ENCODE peak calls at places on chromosomes 2 and 18, in eight cellular contexts. One of them, this sample, is unnamed.
A peak's percentile ranks its signal among the peaks of the same experiment; 100 is the strongest.

GRCh38 chr2:99507964-99508818 is 18.4 kb upstream of the REV1 start:
- DNase-seq in hepatocyte: peak; percentile 18
- DNase-seq in WTC11: no peak
- DNase-seq in WERI-Rb-1: no peak
- DNase-seq in prostate gland: no peak
- DNase-seq in body of pancreas: no peak
- DNase-seq in SK-N-SH: peak; percentile 30
- DNase-seq in right atrium auricular region: no peak
- DNase-seq in this sample: no peak

GRCh38 chr18:43936176-43936575 is 658.9 kb upstream of the SYT4 start:
- DNase-seq in WTC11: no peak
- DNase-seq in hepatocyte: no peak
- DNase-seq in WERI-Rb-1: no peak
- DNase-seq in SK-N-SH: no peak
- DNase-seq in right atrium auricular region: no peak
- DNase-seq in prostate gland: no peak
- DNase-seq in body of pancreas: no peak
- DNase-seq in this sample: no peak

GRCh38 chr2:42293019-42293418 is 68.0 kb downstream of the COX7A2L start:
- DNase-seq in SK-N-SH: no peak
- DNase-seq in body of pancreas: no peak
- DNase-seq in WTC11: no peak
- DNase-seq in right atrium auricular region: no peak
- DNase-seq in WERI-Rb-1: no peak
- DNase-seq in prostate gland: no peak
- DNase-seq in hepatocyte: no peak
- DNase-seq in this sample: no peak

GRCh38 chr2:153169567-153169966 is 309.0 kb downstream of the RPRM start:
- DNase-seq in WTC11: no peak
- DNase-seq in prostate gland: no peak
- DNase-seq in SK-N-SH: no peak
- DNase-seq in WERI-Rb-1: no peak
- DNase-seq in right atrium auricular region: no peak
- DNase-seq in body of pancreas: no peak
- DNase-seq in hepatocyte: no peak
- DNase-seq in this sample: no peak

GRCh38 chr2:82641781-82642180 is 1817.3 kb downstream of the SUCLG1 start:
- DNase-seq in body of pancreas: no peak
- DNase-seq in hepatocyte: no peak
- DNase-seq in right atrium auricular region: no peak
- DNase-seq in SK-N-SH: no peak
- DNase-seq in WTC11: no peak
- DNase-seq in prostate gland: no peak
- DNase-seq in WERI-Rb-1: no peak
- DNase-seq in this sample: no peak

GRCh38 chr2:63863707-63864106 is 22.0 kb downstream of the UGP2 start:
- DNase-seq in body of pancreas: no peak
- DNase-seq in SK-N-SH: no peak
- DNase-seq in WERI-Rb-1: no peak
- DNase-seq in prostate gland: no peak
- DNase-seq in right atrium auricular region: no peak
- DNase-seq in hepatocyte: no peak
- DNase-seq in WTC11: no peak
- DNase-seq in this sample: no peak

GRCh38 chr2:117801826-117802225 is 12.7 kb upstream of the DDX18 start:
- DNase-seq in right atrium auricular region: no peak
- DNase-seq in SK-N-SH: no peak
- DNase-seq in prostate gland: no peak
- DNase-seq in WERI-Rb-1: no peak
- DNase-seq in body of pancreas: no peak
- DNase-seq in WTC11: no peak
- DNase-seq in hepatocyte: no peak
- DNase-seq in this sample: no peak

GRCh38 chr18:48006415-48007175 is 76.1 kb upstream of the SMAD2 start:
- DNase-seq in hepatocyte: no peak
- DNase-seq in right atrium auricular region: no peak
- DNase-seq in body of pancreas: no peak
- DNase-seq in WERI-Rb-1: no peak
- DNase-seq in prostate gland: no peak
- DNase-seq in WTC11: no peak
- DNase-seq in SK-N-SH: no peak
- DNase-seq in this sample: no peak

GRCh38 chr18:7856733-7857132 is 289.6 kb downstream of the PTPRM start:
- DNase-seq in body of pancreas: no peak
- DNase-seq in SK-N-SH: no peak
- DNase-seq in WTC11: no peak
- DNase-seq in right atrium auricular region: no peak
- DNase-seq in prostate gland: no peak
- DNase-seq in hepatocyte: peak; percentile 19
- DNase-seq in WERI-Rb-1: no peak
- DNase-seq in this sample: no peak

GRCh38 chr2:101473581-101473910 is 1.4 kb downstream of the RFX8 start:
- DNase-seq in SK-N-SH: no peak
- DNase-seq in hepatocyte: no peak
- DNase-seq in WERI-Rb-1: no peak
- DNase-seq in body of pancreas: no peak
- DNase-seq in right atrium auricular region: no peak
- DNase-seq in prostate gland: no peak
- DNase-seq in WTC11: no peak
- DNase-seq in this sample: no peak

GRCh38 chr2:72004976-72005375 is 142.7 kb downstream of the CYP26B1 start:
- DNase-seq in prostate gland: no peak
- DNase-seq in right atrium auricular region: peak; percentile 38
- DNase-seq in hepatocyte: peak; percentile 1
- DNase-seq in body of pancreas: no peak
- DNase-seq in WTC11: no peak
- DNase-seq in WERI-Rb-1: no peak
- DNase-seq in SK-N-SH: no peak
- DNase-seq in this sample: peak; percentile 36

GRCh38 chr2:72008608-72009007 is 139.1 kb downstream of the CYP26B1 start:
- DNase-seq in prostate gland: no peak
- DNase-seq in WTC11: no peak
- DNase-seq in right atrium auricular region: peak; percentile 44
- DNase-seq in SK-N-SH: no peak
- DNase-seq in WERI-Rb-1: no peak
- DNase-seq in hepatocyte: no peak
- DNase-seq in body of pancreas: no peak
- DNase-seq in this sample: peak; percentile 29

GRCh38 chr2:72007402-72007801 is 140.3 kb downstream of the CYP26B1 start:
- DNase-seq in SK-N-SH: no peak
- DNase-seq in WTC11: no peak
- DNase-seq in body of pancreas: no peak
- DNase-seq in WERI-Rb-1: no peak
- DNase-seq in hepatocyte: peak; percentile 1
- DNase-seq in prostate gland: peak; percentile 2
- DNase-seq in right atrium auricular region: peak; percentile 13
- DNase-seq in this sample: peak; percentile 76

GRCh38 chr2:72004201-72004915 is 143.3 kb downstream of the CYP26B1 start:
- DNase-seq in WTC11: no peak
- DNase-seq in right atrium auricular region: peak; percentile 13
- DNase-seq in WERI-Rb-1: no peak
- DNase-seq in prostate gland: no peak
- DNase-seq in body of pancreas: no peak
- DNase-seq in hepatocyte: no peak
- DNase-seq in SK-N-SH: no peak
- DNase-seq in this sample: peak; percentile 17

GRCh38 chr2:72006188-72006736 is 141.4 kb downstream of the CYP26B1 start:
- DNase-seq in body of pancreas: no peak
- DNase-seq in WERI-Rb-1: no peak
- DNase-seq in hepatocyte: peak; percentile 1
- DNase-seq in SK-N-SH: no peak
- DNase-seq in prostate gland: no peak
- DNase-seq in WTC11: no peak
- DNase-seq in right atrium auricular region: no peak
- DNase-seq in this sample: peak; percentile 47
- TF ChIP-seq CTCF in body of pancreas: no peak
- TF ChIP-seq CTCF in WERI-Rb-1: no peak
- TF ChIP-seq CTCF in hepatocyte: no peak
- TF ChIP-seq CTCF in SK-N-SH: no peak
- TF ChIP-seq CTCF in prostate gland: no peak
- TF ChIP-seq CTCF in WTC11: no peak
- TF ChIP-seq CTCF in right atrium auricular region: no peak
- TF ChIP-seq CTCF in this sample: no peak

DNA sequence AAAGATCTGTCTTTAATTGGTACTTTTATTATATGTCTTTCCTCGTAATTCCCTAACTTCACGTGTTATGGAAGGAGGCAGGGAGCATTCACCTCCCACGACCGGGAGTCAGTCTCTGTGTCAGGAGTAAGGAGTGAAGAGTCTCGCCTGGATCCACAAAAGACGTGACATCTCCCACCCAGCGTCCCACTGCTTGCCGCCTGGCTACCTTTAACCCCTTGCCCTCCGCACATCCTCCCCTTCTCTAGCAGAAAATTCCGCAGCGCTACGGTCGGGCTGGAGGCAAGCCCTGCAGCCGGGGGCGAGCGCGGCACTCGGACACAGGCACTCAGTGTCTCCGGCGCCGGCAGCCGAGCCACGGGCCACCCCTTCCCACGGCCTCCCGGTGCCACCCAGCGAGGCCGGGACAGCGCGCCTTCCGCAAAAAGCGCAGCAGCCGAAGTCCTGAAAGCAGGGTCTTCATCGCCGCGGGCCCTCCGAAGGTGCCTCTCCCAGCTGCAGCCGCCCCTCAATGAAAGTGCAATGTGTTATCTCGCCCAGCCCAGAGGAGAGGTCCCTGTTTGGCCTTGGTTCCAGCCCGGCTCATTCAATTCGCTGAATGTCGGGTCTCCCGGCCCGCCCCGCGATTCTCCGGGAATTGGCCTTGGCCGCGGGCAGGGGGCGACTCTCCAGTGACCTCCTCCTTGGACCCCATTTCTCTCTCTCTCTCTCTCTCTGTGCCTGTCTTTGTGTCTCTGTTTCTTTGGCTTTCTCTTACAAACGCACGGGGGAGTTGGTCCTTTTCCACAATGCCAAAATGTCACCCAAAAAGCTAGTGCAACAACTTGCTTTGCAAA is 1.2 kb downstream of the DLGAP1 start:
- DNase-seq in hepatocyte: peak; percentile 13
- DNase-seq in prostate gland: no peak
- DNase-seq in SK-N-SH: peak; percentile 8
- DNase-seq in body of pancreas: no peak
- DNase-seq in right atrium auricular region: no peak
- DNase-seq in WERI-Rb-1: no peak
- DNase-seq in WTC11: peak; percentile 64
- DNase-seq in this sample: peak; percentile 88
- TF ChIP-seq CTCF in hepatocyte: no peak
- TF ChIP-seq CTCF in prostate gland: no peak
- TF ChIP-seq CTCF in SK-N-SH: no peak
- TF ChIP-seq CTCF in body of pancreas: no peak
- TF ChIP-seq CTCF in right atrium auricular region: no peak
- TF ChIP-seq CTCF in WERI-Rb-1: no peak
- TF ChIP-seq CTCF in WTC11: no peak
- TF ChIP-seq CTCF in this sample: peak; percentile 40

DNA sequence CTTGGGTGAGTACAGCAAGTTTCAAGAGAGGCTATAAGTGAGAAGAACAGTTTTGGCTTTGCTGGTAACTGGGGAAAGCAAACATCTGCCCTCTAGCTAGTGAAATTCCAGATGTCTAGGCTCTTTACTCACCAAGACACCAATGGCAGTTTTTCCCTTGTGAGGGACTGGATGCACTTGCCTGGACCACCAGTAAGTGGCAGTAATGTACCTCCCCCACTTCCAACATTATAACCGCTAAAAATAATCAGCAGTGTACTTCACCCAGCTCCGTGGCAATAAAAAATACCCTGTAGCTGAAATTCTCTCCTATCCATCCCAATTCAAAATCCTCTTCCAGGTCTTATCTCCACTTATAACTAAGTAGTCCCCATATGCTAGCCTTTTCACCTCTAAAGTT is 383.9 kb downstream of the ARHGAP15 start:
- DNase-seq in right atrium auricular region: no peak
- DNase-seq in body of pancreas: peak; percentile 18
- DNase-seq in WERI-Rb-1: peak; percentile 20
- DNase-seq in SK-N-SH: peak; percentile 27
- DNase-seq in WTC11: peak; percentile 43
- DNase-seq in hepatocyte: peak; percentile 60
- DNase-seq in prostate gland: no peak
- DNase-seq in this sample: no peak
- TF ChIP-seq CTCF in right atrium auricular region: peak; percentile 86
- TF ChIP-seq CTCF in body of pancreas: peak; percentile 44
- TF ChIP-seq CTCF in WERI-Rb-1: peak; percentile 84
- TF ChIP-seq CTCF in SK-N-SH: peak; percentile 71
- TF ChIP-seq CTCF in WTC11: peak; percentile 56
- TF ChIP-seq CTCF in hepatocyte: peak; percentile 65
- TF ChIP-seq CTCF in prostate gland: peak; percentile 17
- TF ChIP-seq CTCF in this sample: peak; percentile 91

GRCh38 chr2:46299365-46300263 is 2.4 kb downstream of the EPAS1 start:
- DNase-seq in WERI-Rb-1: peak; percentile 69
- DNase-seq in hepatocyte: peak; percentile 68
- DNase-seq in prostate gland: peak; percentile 66
- DNase-seq in SK-N-SH: peak; percentile 72
- DNase-seq in body of pancreas: peak; percentile 74
- DNase-seq in right atrium auricular region: peak; percentile 88
- DNase-seq in WTC11: peak; percentile 31
- DNase-seq in this sample: no peak

GRCh38 chr2:46297546-46298271 is 502 bp downstream of the EPAS1 start:
- DNase-seq in prostate gland: peak; percentile 91
- DNase-seq in body of pancreas: peak; percentile 91
- DNase-seq in WTC11: peak; percentile 70
- DNase-seq in right atrium auricular region: no peak
- DNase-seq in WERI-Rb-1: peak; percentile 72
- DNase-seq in hepatocyte: peak; percentile 90
- DNase-seq in SK-N-SH: peak; percentile 79
- DNase-seq in this sample: no peak

GRCh38 chr2:46300406-46300832 is 3.2 kb downstream of the EPAS1 start:
- DNase-seq in body of pancreas: no peak
- DNase-seq in WERI-Rb-1: no peak
- DNase-seq in hepatocyte: peak; percentile 46
- DNase-seq in right atrium auricular region: peak; percentile 52
- DNase-seq in prostate gland: no peak
- DNase-seq in WTC11: no peak
- DNase-seq in SK-N-SH: peak; percentile 52
- DNase-seq in this sample: no peak

GRCh38 chr2:46298272-46298521 is 990 bp downstream of the EPAS1 start:
- DNase-seq in right atrium auricular region: no peak
- DNase-seq in WERI-Rb-1: no peak
- DNase-seq in SK-N-SH: no peak
- DNase-seq in hepatocyte: no peak
- DNase-seq in WTC11: no peak
- DNase-seq in body of pancreas: no peak
- DNase-seq in prostate gland: no peak
- DNase-seq in this sample: no peak

DNA sequence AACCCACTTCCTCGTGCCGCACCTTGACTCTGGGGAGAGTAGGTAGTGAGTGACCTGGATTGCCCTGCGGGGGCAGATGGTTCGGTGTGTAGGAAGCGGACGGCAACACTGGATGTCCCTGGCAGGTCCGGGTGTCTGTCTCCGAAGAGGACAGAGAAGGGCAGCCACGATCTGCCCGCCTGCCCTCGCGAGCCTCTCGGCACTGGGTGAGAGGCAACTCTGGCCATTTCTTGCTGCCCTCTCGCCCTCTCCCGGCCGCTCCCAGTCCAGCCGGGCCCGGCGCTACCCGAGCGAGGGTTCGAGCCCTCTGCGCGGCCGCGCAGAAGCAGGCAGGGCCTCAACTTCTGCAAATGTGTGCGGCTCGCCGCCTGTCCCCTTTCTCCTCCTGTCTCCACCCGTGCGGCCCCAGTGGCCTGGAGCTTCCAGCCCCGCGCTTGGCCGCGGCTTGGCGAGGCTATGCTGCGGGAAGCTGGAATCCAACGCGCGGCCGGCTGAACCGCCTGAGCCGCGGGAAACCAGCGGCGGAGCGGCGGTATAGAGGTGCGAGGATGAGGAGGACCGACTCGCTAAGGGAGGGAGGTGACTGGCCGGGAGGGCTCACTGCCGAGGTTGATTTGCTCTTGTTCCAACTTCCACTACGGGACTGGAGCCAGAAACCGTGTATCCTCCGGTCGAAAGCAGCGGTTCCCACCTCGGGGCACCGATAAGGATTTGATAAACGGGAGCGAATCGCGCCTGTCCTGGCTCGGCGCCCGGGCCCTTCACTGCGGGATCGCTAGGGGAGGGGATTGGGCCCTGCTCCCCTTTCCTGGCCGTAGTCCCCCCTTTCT is 1.5 kb downstream of the EPAS1 start:
- DNase-seq in prostate gland: no peak
- DNase-seq in WERI-Rb-1: peak; percentile 50
- DNase-seq in right atrium auricular region: peak; percentile 84
- DNase-seq in body of pancreas: peak; percentile 68
- DNase-seq in SK-N-SH: peak; percentile 88
- DNase-seq in WTC11: peak; percentile 47
- DNase-seq in hepatocyte: peak; percentile 60
- DNase-seq in this sample: no peak
- TF ChIP-seq CTCF in prostate gland: peak; percentile 7
- TF ChIP-seq CTCF in WERI-Rb-1: peak; percentile 49
- TF ChIP-seq CTCF in right atrium auricular region: peak; percentile 49
- TF ChIP-seq CTCF in body of pancreas: no peak
- TF ChIP-seq CTCF in SK-N-SH: peak; percentile 53
- TF ChIP-seq CTCF in WTC11: no peak
- TF ChIP-seq CTCF in hepatocyte: peak; percentile 22
- TF ChIP-seq CTCF in this sample: peak; percentile 73